ENCODE peak calls at places on chromosome 10, in four cellular contexts. One of them, this sample, is unnamed. For H3K4me1, the result is how much of the 10 kb centered on the place peaks cover.

GRCh38 chr10:14822879-14823755 is 14.7 kb downstream of the CDNF start:
- DNase-seq in psoas muscle: no peak
- DNase-seq in naive thymus-derived CD4-positive, alpha-beta T cell: peak
- DNase-seq in adipocyte: peak
- DNase-seq in this sample: no peak

GRCh38 chr10:98045785-98046389 is 15.5 kb upstream of the CRTAC1 start:
- DNase-seq in psoas muscle: peak
- DNase-seq in naive thymus-derived CD4-positive, alpha-beta T cell: peak
- DNase-seq in adipocyte: peak
- DNase-seq in this sample: peak

GRCh38 chr10:69494626-69495558 is 43.6 kb downstream of the TSPAN15 start:
- DNase-seq in psoas muscle: no peak
- DNase-seq in naive thymus-derived CD4-positive, alpha-beta T cell: no peak
- DNase-seq in adipocyte: no peak
- DNase-seq in this sample: peak

GRCh38 chr10:100656479-100656878 is 88.9 kb upstream of the PAX2 start:
- DNase-seq in psoas muscle: no peak
- DNase-seq in naive thymus-derived CD4-positive, alpha-beta T cell: no peak
- DNase-seq in adipocyte: peak
- DNase-seq in this sample: no peak

GRCh38 chr10:131006458-131007256 is 304.9 kb downstream of the TCERG1L start:
- DNase-seq in psoas muscle: no peak
- DNase-seq in naive thymus-derived CD4-positive, alpha-beta T cell: no peak
- DNase-seq in adipocyte: no peak
- DNase-seq in this sample: no peak

GRCh38 chr10:4720463-4720862 is 105.5 kb upstream of the AKR1E2 start:
- DNase-seq in psoas muscle: no peak
- DNase-seq in naive thymus-derived CD4-positive, alpha-beta T cell: no peak
- DNase-seq in adipocyte: no peak
- DNase-seq in this sample: no peak

GRCh38 chr10:49508249-49508648 is 30.7 kb downstream of the ERCC6 start:
- DNase-seq in psoas muscle: no peak
- DNase-seq in naive thymus-derived CD4-positive, alpha-beta T cell: peak
- DNase-seq in adipocyte: no peak
- DNase-seq in this sample: no peak

GRCh38 chr10:58459069-58459468 is 53.6 kb upstream of the BICC1 start:
- DNase-seq in psoas muscle: no peak
- DNase-seq in naive thymus-derived CD4-positive, alpha-beta T cell: no peak
- DNase-seq in adipocyte: no peak
- DNase-seq in this sample: no peak

GRCh38 chr10:43284341-43284910 is 17.6 kb upstream of the RASGEF1A start:
- DNase-seq in psoas muscle: no peak
- DNase-seq in naive thymus-derived CD4-positive, alpha-beta T cell: no peak
- DNase-seq in adipocyte: peak
- DNase-seq in this sample: no peak

GRCh38 chr10:119758448-119758847 is 32.6 kb downstream of the INPP5F start:
- DNase-seq in psoas muscle: no peak
- DNase-seq in naive thymus-derived CD4-positive, alpha-beta T cell: no peak
- DNase-seq in adipocyte: no peak
- DNase-seq in this sample: no peak

GRCh38 chr10:3062502-3063186 is 4.7 kb upstream of the PFKP start:
- DNase-seq in psoas muscle: no peak
- DNase-seq in naive thymus-derived CD4-positive, alpha-beta T cell: no peak
- DNase-seq in adipocyte: no peak
- DNase-seq in this sample: no peak

GRCh38 chr10:63627376-63627775 is 106.2 kb downstream of the REEP3 start:
- DNase-seq in psoas muscle: no peak
- DNase-seq in naive thymus-derived CD4-positive, alpha-beta T cell: no peak
- DNase-seq in adipocyte: no peak
- DNase-seq in this sample: no peak

GRCh38 chr10:49534670-49535381 is 4.1 kb downstream of the ERCC6 start:
- DNase-seq in psoas muscle: no peak
- DNase-seq in naive thymus-derived CD4-positive, alpha-beta T cell: no peak
- DNase-seq in adipocyte: peak
- DNase-seq in this sample: no peak

GRCh38 chr10:132374612-132375011 is 22.4 kb upstream of the PWWP2B start:
- DNase-seq in psoas muscle: peak
- DNase-seq in naive thymus-derived CD4-positive, alpha-beta T cell: no peak
- DNase-seq in adipocyte: no peak
- DNase-seq in this sample: no peak

GRCh38 chr10:86556532-86556931 is 34.9 kb upstream of the WAPL start:
- DNase-seq in psoas muscle: no peak
- DNase-seq in naive thymus-derived CD4-positive, alpha-beta T cell: no peak
- DNase-seq in adipocyte: no peak
- DNase-seq in this sample: no peak

GRCh38 chr10:112834661-112835060 is 115.4 kb upstream of the TCF7L2 start:
- DNase-seq in psoas muscle: peak
- DNase-seq in naive thymus-derived CD4-positive, alpha-beta T cell: no peak
- DNase-seq in adipocyte: no peak
- DNase-seq in this sample: no peak

GRCh38 chr10:96651998-96652431 is 65.2 kb upstream of the TM9SF3 start:
- DNase-seq in psoas muscle: no peak
- DNase-seq in naive thymus-derived CD4-positive, alpha-beta T cell: no peak
- DNase-seq in adipocyte: no peak
- DNase-seq in this sample: no peak

DNA sequence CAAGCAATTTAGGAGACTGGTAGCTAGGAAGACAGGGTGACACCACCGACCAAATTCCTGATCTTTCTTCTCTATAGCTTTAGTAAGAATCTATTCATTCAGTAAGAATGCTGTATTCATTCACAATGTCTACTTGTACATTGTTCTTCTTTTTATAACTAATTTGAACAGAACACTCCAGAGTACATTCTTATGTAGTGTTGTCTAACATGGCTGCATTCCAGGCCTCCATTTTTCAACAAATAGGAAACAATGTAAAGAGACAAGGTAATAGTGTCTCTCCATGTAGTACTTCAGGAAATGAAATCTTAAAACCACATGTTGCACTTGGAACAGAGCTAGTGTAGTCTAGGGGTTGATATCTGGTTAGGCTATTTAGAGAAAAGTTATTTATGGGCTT is 1.8 kb downstream of the VCL start:
- DNase-seq in psoas muscle: no peak
- DNase-seq in naive thymus-derived CD4-positive, alpha-beta T cell: no peak
- DNase-seq in adipocyte: peak
- DNase-seq in this sample: no peak
- H3K4me1 ChIP-seq in psoas muscle: under half
- H3K4me1 ChIP-seq in naive thymus-derived CD4-positive, alpha-beta T cell: under half
- H3K4me1 ChIP-seq in adipocyte: under half
- H3K4me1 ChIP-seq in this sample: under half

DNA sequence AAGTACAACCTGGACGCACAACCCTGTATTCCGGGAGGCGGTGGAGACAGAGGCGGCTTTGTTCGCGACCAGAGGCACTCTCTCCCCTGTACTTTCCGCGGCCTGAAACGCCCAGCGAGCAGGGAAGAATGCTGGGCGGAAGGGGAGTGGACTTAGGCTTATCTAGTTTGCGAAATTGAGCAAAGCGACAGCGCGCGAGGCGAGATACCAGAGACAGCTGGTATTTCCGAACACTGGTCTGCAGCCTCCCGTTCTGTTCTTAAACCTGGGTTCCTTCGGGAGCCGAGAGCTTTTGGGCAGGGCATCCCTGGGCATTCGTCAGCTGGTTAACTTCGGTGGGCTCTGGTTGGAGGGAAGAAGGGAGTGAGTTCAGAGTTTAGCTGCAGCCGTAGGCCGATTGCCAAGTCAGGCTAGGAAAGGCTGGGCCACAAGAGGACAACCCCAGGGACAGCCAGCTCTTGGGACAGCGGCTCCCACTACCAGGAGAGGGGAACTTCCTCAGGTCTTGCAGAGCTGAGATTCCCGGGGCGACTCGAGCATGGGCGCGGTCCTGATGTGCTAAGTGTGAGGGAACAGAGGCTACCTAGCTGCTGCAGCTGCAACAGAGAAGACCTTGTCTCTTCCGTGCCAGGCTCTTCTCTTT is 3.9 kb downstream of the HMX3 start:
- DNase-seq in psoas muscle: no peak
- DNase-seq in naive thymus-derived CD4-positive, alpha-beta T cell: no peak
- DNase-seq in adipocyte: no peak
- DNase-seq in this sample: no peak
- H3K4me1 ChIP-seq in psoas muscle: under half
- H3K4me1 ChIP-seq in naive thymus-derived CD4-positive, alpha-beta T cell: half or more
- H3K4me1 ChIP-seq in adipocyte: under half
- H3K4me1 ChIP-seq in this sample: under half

GRCh38 chr10:104259456-104259855 is 4.8 kb downstream of the GSTO1 start:
- DNase-seq in psoas muscle: no peak
- DNase-seq in naive thymus-derived CD4-positive, alpha-beta T cell: no peak
- DNase-seq in adipocyte: no peak
- DNase-seq in this sample: no peak
- H3K4me1 ChIP-seq in psoas muscle: under half
- H3K4me1 ChIP-seq in naive thymus-derived CD4-positive, alpha-beta T cell: under half
- H3K4me1 ChIP-seq in adipocyte: half or more
- H3K4me1 ChIP-seq in this sample: under half

DNA sequence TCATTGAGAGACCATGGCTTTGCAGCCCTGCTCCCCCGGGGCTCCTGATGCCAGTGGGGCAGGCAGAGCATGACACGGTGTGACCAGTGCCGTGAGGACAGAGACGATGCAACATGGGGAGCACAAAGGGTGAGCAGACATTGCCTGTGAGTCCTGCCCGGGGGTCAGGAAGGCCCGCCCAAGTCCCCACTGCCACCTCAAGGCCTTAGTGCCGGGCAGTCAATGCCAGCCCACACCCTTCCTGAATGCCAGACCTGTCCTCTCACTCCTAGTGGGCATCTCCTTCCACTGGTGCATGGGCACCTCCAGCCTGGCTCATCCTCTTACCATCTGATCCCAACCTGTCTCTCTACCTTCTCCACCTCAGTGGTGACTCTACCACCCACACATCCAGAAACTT is 157.9 kb upstream of the ZMIZ1 start:
- DNase-seq in psoas muscle: no peak
- DNase-seq in naive thymus-derived CD4-positive, alpha-beta T cell: no peak
- DNase-seq in adipocyte: no peak
- DNase-seq in this sample: no peak
- H3K4me1 ChIP-seq in psoas muscle: under half
- H3K4me1 ChIP-seq in naive thymus-derived CD4-positive, alpha-beta T cell: under half
- H3K4me1 ChIP-seq in adipocyte: under half
- H3K4me1 ChIP-seq in this sample: under half

This sample was measured in right cardiac atrium.